ENCODE peak calls at places on chromosomes 3 and 15, in four cellular contexts. A is gastrocnemius medialis, M is A549, P is GM12878. B is an unnamed sample.

GRCh38 chr3:128550471-128551126 is 57.6 kb upstream of the GATA2 start:
- DNase-seq in A (no peak), M (no peak), P (no peak), B (no peak)

GRCh38 chr3:52551118-52551517 is 14.7 kb downstream of the UQCC5 start:
- DNase-seq in A (no peak), M (no peak), P (no peak), B (no peak)

GRCh38 chr15:33411596-33412545 is 101.1 kb downstream of the RYR3 start:
- DNase-seq in A (peak), M (no peak), P (no peak), B (no peak)

GRCh38 chr15:69459063-69459462 is 6.4 kb downstream of the RPLP1 start:
- DNase-seq in A (no peak), M (no peak), P (no peak), B (no peak)

GRCh38 chr3:128993461-128994172 is at the start of gene CFAP92:
- DNase-seq in A (peak), M (peak), P (no peak), B (peak)

GRCh38 chr15:87981969-87982368 is 274.6 kb downstream of the NTRK3 start:
- DNase-seq in A (no peak), M (no peak), P (no peak), B (no peak)

GRCh38 chr15:86040360-86041095 is 39.1 kb upstream of the AGBL1 start:
- DNase-seq in A (no peak), M (no peak), P (no peak), B (peak)

GRCh38 chr15:29045717-29046116 is 159.9 kb downstream of the APBA2 start:
- DNase-seq in A (no peak), M (peak), P (no peak), B (no peak)

GRCh38 chr3:190101320-190102117 is 19.2 kb downstream of the P3H2 start:
- DNase-seq in A (no peak), M (no peak), P (no peak), B (no peak)

GRCh38 chr3:131975047-131975446 is 59.8 kb downstream of the CPNE4 start:
- DNase-seq in A (no peak), M (no peak), P (no peak), B (no peak)

GRCh38 chr15:34869110-34869509 is 73.8 kb upstream of the ACTC1 start:
- DNase-seq in A (no peak), M (no peak), P (no peak), B (no peak)

GRCh38 chr3:157769378-157769777 is 266.2 kb upstream of the VEPH1 start:
- DNase-seq in A (no peak), M (no peak), P (no peak), B (no peak)

GRCh38 chr3:131402391-131403039 is 20.9 kb downstream of the NUDT16 start:
- DNase-seq in A (no peak), M (no peak), P (no peak), B (peak)

GRCh38 chr3:8622873-8623725 is 21.5 kb downstream of the SSUH2 start:
- DNase-seq in A (peak), M (peak), P (no peak), B (peak)

GRCh38 chr3:5126586-5126985 is 4.5 kb downstream of the ARL8B start:
- DNase-seq in A (no peak), M (no peak), P (no peak), B (no peak)

GRCh38 chr3:170714562-170715535 is 129.0 kb upstream of the SLC7A14 start:
- DNase-seq in A (no peak), M (no peak), P (no peak), B (no peak)

GRCh38 chr15:72515591-72516389 is 41.7 kb downstream of the ARIH1 start:
- DNase-seq in A (no peak), M (no peak), P (no peak), B (no peak)

DNA sequence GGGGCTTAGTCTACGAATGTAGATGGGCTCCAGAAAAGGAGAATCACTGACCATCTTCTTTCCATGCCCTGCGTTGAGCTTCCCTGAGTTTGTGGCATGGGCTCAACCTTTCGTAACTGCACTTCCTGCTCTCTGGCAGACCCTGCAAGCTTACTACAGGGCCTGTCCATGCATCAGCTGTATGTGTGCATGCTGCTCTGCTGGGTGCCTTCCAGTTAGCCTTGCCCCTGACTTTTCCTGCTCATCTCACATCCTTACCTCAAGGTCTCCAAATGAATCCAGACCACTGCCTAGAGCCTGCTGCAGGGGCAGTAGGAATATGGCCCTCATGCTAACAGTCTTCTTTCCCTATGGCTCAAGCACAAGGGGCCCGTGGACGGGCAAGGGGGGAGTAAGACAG is 2.0 kb upstream of the TF start:
- DNase-seq in A (no peak), M (no peak), P (no peak), B (no peak)
- H3K27ac ChIP-seq in A (no peak), M (no peak), P (no peak), B (peak)

DNA sequence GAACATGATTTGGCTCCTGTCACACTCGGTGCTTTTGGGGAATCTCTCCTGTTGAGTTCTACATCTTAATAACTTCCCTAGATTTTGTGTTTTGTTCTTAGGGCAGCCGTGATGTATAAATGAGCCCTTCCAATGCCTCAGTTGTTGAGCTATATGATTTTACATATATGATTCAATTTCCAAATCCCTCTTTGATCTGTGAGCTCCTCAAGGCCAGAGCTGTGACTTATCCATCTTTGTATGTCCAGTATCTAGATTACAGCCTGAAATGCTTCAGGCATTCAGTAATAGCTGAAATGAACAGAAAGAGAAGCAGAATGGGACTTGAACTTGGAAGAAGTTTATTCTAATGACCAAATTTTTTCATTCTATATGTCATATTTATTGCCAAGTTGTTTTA is 26.6 kb downstream of the CGGBP1 start:
- DNase-seq in A (no peak), M (no peak), P (no peak), B (no peak)
- H3K27ac ChIP-seq in A (peak), M (peak), P (peak), B (peak)

GRCh38 chr3:71524688-71525087 is 58.8 kb downstream of the FOXP1 start:
- DNase-seq in A (no peak), M (no peak), P (no peak), B (no peak)

GRCh38 chr3:71532639-71533395 is 50.7 kb downstream of the FOXP1 start:
- DNase-seq in A (no peak), M (no peak), P (no peak), B (no peak)

GRCh38 chr3:71530903-71531535 is 52.5 kb downstream of the FOXP1 start:
- DNase-seq in A (no peak), M (no peak), P (no peak), B (no peak)

GRCh38 chr3:71525376-71525775 is 58.2 kb downstream of the FOXP1 start:
- DNase-seq in A (no peak), M (no peak), P (no peak), B (no peak)

DNA sequence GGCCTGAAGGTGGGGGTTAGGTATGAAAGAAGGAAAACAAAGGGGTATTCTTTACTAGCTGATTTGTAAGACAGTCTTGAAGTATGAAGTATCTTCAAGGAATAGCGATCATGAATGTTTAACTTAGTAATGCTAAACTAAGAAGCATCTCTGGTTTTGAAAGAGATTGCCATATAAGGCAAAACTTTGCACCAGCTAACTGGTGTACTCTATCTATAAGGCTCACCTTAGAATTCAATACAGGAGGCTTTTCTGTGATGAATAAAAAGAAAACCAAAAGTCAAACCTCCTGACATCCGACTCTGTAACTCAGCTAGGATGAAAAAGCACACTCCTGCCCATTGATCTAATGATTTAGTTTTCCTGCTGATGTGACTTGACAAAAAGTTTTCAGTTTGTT is 54.7 kb downstream of the FOXP1 start:
- DNase-seq in A (no peak), M (no peak), P (no peak), B (no peak)
- H3K27ac ChIP-seq in A (no peak), M (no peak), P (no peak), B (no peak)

DNA sequence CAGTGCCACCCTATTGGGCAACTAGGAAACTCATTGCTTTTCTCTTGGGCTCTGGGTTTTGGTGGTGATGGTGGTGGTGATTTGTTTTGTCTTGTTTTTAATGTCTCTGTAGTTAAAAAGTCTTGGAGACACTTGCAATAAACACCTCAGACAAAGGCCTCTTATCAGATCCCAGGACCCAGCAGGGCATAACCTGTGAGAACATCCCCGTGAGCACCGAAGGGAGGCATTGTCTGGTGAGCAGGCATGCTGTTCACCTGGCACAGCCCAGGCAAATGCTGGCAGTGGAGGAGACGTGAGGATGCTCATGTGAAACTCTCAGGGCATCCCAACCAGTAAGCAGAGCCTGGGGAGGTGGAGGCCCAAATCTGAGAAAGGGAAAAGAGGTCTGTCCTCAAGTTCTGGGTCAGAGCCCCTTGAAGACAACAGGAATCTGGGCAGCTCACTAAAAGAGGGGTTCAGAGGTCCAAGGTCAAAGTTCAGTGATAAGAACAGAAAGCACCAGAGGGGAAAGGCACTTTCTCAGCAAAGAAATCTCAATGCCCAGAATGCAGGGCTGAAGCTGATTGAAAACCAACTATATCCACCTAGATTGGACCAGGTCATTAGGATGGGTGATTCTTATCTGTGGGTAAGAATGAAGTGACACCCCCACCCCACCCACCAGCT is 27.7 kb downstream of the C2CD4B start:
- DNase-seq in A (no peak), M (no peak), P (no peak), B (no peak)
- H3K27ac ChIP-seq in A (no peak), M (no peak), P (no peak), B (no peak)

GRCh38 chr3:172658344-172659245 is 52.3 kb downstream of the NCEH1 start:
- DNase-seq in A (no peak), M (peak), P (no peak), B (no peak)
- H3K27ac ChIP-seq in A (no peak), M (peak), P (no peak), B (no peak)

GRCh38 chr15:90868261-90868689 is at the start of gene FURIN:
- DNase-seq in A (no peak), M (no peak), P (no peak), B (no peak)
- H3K27ac ChIP-seq in A (peak), M (peak), P (no peak), B (peak)

GRCh38 chr3:112676659-112677234 is 35.8 kb upstream of the CCDC80 start:
- DNase-seq in A (peak), M (peak), P (peak), B (peak)
- H3K27ac ChIP-seq in A (no peak), M (peak), P (no peak), B (no peak)